ENCODE peak calls at places on chromosomes 5 and 9, in five cellular contexts. R is skeletal muscle cell, M is astrocyte of the cerebellum, W is fibroblast of pulmonary artery, Y is OCI-LY7. L is an unnamed sample.

GRCh38 chr9:2764371-2764770 is 47.1 kb downstream of the KCNV2 start:
- DNase-seq in R (no peak), M (no peak), W (no peak), Y (peak), L (no peak)

GRCh38 chr9:85118990-85119755 is 449.6 kb downstream of the NTRK2 start:
- DNase-seq in R (no peak), M (no peak), W (no peak), Y (no peak), L (no peak)

GRCh38 chr5:121257621-121258020 is 594.1 kb upstream of the FTMT start:
- DNase-seq in R (no peak), M (no peak), W (no peak), Y (no peak), L (no peak)

GRCh38 chr5:43400082-43400481 is 12.1 kb downstream of the CCL28 start:
- DNase-seq in R (no peak), M (no peak), W (peak), Y (no peak), L (no peak)

GRCh38 chr5:105953616-105954015 is 1717.1 kb downstream of the EFNA5 start:
- DNase-seq in R (no peak), M (no peak), W (no peak), Y (no peak), L (no peak)

GRCh38 chr9:131554088-131554864 is 9.0 kb downstream of the PRRT1B start:
- DNase-seq in R (no peak), M (no peak), W (no peak), Y (no peak), L (no peak)

GRCh38 chr9:108743901-108744371 is 111.8 kb downstream of the ACTL7B start:
- DNase-seq in R (no peak), M (no peak), W (no peak), Y (no peak), L (no peak)

GRCh38 chr9:109722007-109722406 is 58.0 kb upstream of the PALM2AKAP2 start:
- DNase-seq in R (no peak), M (no peak), W (no peak), Y (no peak), L (no peak)

GRCh38 chr5:142324377-142324870 is 397 bp downstream of the SPRY4 start:
- DNase-seq in R (no peak), M (no peak), W (no peak), Y (no peak), L (no peak)

DNA sequence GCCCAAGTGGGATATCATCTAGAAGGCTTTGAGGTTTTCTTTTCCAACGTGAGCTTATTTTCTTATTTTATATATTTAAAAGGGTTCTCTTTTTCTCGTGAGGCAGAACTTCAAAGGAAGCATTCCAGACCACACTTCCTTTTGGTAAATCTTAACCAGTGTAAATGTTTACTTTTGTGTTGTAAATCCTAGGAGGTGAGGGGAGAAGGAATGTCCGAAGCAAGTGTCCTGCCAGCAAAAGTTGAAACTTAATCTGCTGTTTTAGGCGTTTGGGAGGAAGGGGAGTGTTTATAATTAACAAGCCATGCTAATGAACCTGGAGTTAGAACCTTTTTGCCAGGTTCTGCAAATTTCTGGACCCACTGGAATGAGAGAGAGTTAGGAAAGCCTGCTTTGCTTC is 37.9 kb downstream of the WWC1 start:
- DNase-seq in R (no peak), M (no peak), W (no peak), Y (no peak), L (no peak)
- H3K4me3 ChIP-seq in R (no peak), M (no peak), W (no peak), Y (no peak), L (no peak)

DNA sequence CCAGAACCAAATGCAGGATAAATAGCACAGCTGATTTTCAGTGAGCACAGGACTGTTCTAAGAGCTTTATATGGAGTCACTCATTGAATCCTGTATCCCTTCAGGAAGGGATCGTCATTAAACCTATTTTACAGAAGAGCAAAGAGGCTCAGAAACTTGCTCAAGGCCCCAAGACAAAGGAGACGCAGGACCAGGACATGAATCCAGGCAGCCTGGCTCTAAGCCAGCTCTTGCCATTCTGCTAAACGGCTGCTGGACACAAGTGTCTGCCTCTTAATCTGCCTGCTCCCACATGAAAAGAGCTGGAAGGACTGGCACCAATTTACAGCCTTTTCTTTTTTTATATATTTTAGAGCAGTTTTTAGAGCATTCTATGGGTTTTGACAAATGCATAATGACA is 37.7 kb downstream of the RETREG1 start:
- DNase-seq in R (no peak), M (no peak), W (no peak), Y (no peak), L (no peak)
- H3K4me3 ChIP-seq in R (no peak), M (no peak), W (no peak), Y (no peak), L (no peak)

GRCh38 chr5:81756016-81756415 is 5.1 kb upstream of the SSBP2 start:
- DNase-seq in R (no peak), M (no peak), W (peak), Y (no peak), L (no peak)

GRCh38 chr5:81754621-81755020 is 3.7 kb upstream of the SSBP2 start:
- DNase-seq in R (no peak), M (no peak), W (no peak), Y (no peak), L (no peak)

GRCh38 chr5:81757404-81757803 is 6.5 kb upstream of the SSBP2 start:
- DNase-seq in R (no peak), M (no peak), W (no peak), Y (no peak), L (no peak)

GRCh38 chr5:81753429-81753828 is 2.5 kb upstream of the SSBP2 start:
- DNase-seq in R (no peak), M (no peak), W (no peak), Y (no peak), L (no peak)

DNA sequence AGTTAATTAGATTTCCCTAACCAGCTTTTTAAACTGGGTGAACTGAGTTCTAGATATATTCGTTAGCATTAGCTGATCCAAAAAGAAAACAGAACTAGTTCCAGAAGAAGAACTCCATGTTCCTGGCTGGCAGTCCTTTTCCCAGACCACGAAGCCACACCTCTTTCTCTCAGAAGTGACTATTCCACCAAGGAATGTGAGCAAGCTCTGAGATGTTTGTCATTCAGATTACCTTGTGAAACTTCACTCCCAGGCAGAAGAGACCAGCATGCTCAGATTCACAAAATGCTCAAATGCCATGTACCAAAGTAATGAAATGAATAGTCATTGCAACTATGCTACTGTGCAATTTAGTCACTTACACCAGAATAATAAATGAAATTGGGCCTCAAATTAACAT is 4.4 kb upstream of the SSBP2 start:
- DNase-seq in R (peak), M (peak), W (peak), Y (no peak), L (peak)
- H3K4me3 ChIP-seq in R (no peak), M (no peak), W (no peak), Y (no peak), L (no peak)

DNA sequence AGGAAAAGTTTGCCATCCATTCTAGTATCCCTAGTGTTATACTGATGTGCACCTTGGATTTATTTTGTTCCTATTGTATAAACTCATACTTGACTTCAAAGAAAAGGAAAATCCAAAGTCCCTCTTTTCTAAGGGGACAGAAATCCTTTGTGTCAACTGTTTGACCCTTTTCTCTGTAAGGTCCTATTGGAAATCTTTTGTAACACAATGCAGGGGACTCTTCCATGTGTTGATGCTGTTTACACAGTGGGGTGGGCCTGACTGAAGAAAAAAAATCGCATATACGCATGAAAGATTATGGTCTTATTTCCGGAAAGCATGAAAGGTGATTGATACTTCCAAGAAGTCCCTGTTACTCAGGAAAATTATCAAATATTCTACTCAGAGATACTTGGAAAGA is 1.0 kb upstream of the VCAN start:
- DNase-seq in R (no peak), M (no peak), W (no peak), Y (no peak), L (no peak)
- H3K4me3 ChIP-seq in R (no peak), M (no peak), W (no peak), Y (no peak), L (no peak)

GRCh38 chr5:123089971-123090640 is 1.1 kb downstream of the PRDM6 start:
- DNase-seq in R (no peak), M (no peak), W (peak), Y (no peak), L (no peak)

GRCh38 chr5:123090641-123091257 is 1.7 kb downstream of the PRDM6 start:
- DNase-seq in R (no peak), M (no peak), W (no peak), Y (no peak), L (no peak)

GRCh38 chr5:123092696-123093095 is 3.7 kb downstream of the PRDM6 start:
- DNase-seq in R (no peak), M (no peak), W (no peak), Y (no peak), L (no peak)

GRCh38 chr5:123091988-123092583 is 3.0 kb downstream of the PRDM6 start:
- DNase-seq in R (no peak), M (no peak), W (no peak), Y (no peak), L (no peak)

DNA sequence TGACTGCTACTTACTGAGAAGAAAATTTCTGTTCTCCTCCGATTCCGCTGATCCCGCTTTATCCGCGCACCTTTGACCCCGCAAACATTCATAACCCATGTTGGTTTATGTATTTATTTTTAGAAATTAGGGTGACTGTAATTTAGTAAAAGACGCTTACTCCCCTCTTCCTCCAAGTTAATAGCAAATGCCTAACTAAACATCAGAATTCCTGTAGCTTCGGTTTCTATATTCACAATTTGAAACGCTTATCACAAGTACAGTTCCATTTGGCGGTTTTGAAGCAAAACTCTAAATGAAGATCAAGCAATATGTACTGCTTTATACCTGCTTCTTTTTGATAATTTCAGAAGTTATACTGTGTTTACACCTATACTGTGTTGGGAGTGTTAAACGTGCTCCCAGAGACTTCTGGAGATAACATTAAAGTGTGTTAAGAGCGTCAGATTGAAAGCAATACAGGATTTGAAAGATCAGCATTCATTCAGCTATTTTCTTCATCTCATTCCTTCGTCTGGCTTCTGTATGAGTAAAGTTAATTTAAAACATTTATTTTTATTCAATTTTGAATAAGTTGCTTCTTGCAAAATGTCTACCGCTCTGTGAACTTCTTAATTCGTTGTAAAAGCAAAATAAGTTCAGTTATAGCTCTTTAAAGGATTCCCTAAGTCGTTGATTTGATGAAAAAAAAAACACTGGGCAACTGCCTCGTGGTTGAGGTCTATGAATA is 2.4 kb downstream of the PRDM6 start:
- DNase-seq in R (no peak), M (no peak), W (no peak), Y (no peak), L (no peak)
- H3K4me3 ChIP-seq in R (no peak), M (peak), W (no peak), Y (no peak), L (no peak)

GRCh38 chr5:76547891-76548524 is 75.2 kb downstream of the F2RL2 start:
- DNase-seq in R (no peak), M (no peak), W (no peak), Y (peak), L (no peak)
- H3K4me3 ChIP-seq in R (no peak), M (no peak), W (no peak), Y (peak), L (no peak)

DNA sequence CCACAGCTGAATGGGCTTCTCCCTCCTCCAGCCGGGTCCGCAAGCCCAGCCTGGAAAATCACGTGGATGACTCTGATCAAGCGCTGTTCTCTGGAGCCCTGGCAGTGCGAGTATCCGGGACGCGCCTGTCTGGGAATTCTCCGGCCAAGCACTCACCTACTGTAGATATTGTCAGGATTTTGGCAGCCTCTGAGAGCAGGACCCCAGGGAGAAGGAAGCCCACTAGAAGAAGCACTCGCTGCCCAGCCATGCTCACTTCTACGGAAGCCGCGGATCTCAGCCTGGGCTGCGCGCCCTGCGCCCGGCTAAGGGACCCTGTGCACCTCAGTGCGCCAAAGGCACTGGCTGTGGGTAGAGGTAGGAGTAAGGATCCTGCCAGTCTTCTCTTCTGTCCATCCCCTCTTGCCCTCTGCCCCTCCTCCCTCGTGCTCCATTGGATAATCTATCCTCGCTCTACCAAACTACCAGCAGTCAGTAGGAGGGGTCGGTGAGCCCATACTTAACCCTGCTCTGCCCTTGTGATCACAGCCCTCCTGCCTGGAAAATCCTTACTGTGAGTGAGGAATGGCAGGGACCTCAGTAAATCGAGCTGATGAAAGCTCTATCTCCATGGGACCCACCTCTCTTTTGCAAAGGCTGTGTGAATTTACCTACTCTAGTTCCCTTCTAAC is at the start of gene UGT3A2:
- DNase-seq in R (no peak), M (no peak), W (no peak), Y (no peak), L (no peak)
- H3K4me3 ChIP-seq in R (peak), M (no peak), W (no peak), Y (no peak), L (no peak)

GRCh38 chr5:133079048-133079447 is 27.2 kb downstream of the HSPA4 start:
- DNase-seq in R (no peak), M (no peak), W (peak), Y (no peak), L (no peak)

GRCh38 chr5:133081716-133082115 is 29.9 kb downstream of the HSPA4 start:
- DNase-seq in R (no peak), M (no peak), W (no peak), Y (no peak), L (no peak)

GRCh38 chr5:133081036-133081435 is 29.2 kb downstream of the HSPA4 start:
- DNase-seq in R (no peak), M (no peak), W (no peak), Y (no peak), L (no peak)

GRCh38 chr5:133071983-133072531 is 20.2 kb downstream of the HSPA4 start:
- DNase-seq in R (no peak), M (no peak), W (no peak), Y (no peak), L (no peak)

GRCh38 chr5:133075572-133076536 is 24.0 kb downstream of the HSPA4 start:
- DNase-seq in R (no peak), M (no peak), W (no peak), Y (no peak), L (no peak)
- H3K4me3 ChIP-seq in R (no peak), M (no peak), W (no peak), Y (no peak), L (no peak)

DNA sequence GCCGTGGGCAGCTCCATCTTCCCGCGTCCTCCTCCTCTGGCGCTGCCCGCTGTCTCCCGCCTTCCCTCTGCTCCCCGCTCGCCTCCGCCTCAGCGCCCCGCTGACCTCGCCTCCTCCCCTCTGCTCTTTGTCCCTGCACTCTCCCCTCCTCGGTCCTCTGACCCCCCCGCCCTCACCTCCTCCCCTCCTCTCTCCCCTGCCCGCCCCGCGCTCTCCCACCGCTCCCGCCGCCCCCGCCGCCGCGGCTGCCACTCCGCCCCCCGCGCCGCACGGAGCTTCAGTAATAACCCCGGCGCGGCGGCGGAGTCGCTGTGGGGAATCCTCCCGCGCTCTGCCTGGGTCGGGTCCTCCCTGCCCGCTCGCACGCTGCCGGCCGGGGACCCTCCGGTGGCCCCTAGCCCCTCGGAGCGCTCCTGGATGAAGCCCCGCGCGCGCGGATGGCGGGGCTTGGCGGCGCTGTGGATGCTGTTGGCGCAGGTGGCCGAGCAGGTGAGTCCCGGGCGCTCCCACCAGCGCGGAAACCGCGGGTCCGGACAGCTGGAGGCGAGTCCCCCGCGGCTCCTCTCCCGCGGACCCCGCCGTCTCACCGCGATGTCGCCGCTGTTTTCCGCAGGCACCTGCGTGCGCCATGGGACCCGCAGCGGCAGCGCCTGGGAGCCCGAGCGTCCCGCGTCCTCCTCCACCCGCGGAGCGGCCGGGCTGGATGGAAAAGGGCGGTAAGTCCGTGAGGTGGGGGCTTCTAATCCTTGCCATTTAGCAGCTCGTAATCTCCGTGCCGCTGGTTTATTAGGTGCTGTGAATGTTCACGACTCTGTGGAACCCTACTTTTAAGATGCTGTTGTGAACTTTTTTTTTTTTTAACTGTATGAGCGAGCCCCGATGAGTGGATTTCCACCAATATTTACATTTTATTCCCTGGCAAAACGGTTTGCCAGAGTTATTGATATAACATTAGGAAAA is at the start of gene ADAMTS16:
- DNase-seq in R (no peak), M (no peak), W (no peak), Y (no peak), L (no peak)
- H3K4me3 ChIP-seq in R (peak), M (peak), W (no peak), Y (no peak), L (no peak)

L was measured in transverse colon.